ENCODE peak calls at places on chromosomes 11 and 22, in six cellular contexts. F is stomach, C is AG09309, R is Peyer's patch, B is Panc1, K is fibroblast of mammary gland. A is an unnamed sample.

GRCh38 chr22:33903012-33903411 is 17.3 kb downstream of the LARGE1 start:
- DNase-seq in F (no peak), C (no peak), R (no peak), B (no peak), K (no peak), A (no peak)

GRCh38 chr11:55172734-55173415 is 89.1 kb upstream of the TRIM48 start:
- DNase-seq in F (no peak), C (no peak), R (no peak), B (no peak), K (no peak), A (no peak)

GRCh38 chr11:85847436-85847835 is 7.7 kb upstream of the CCDC83 start:
- DNase-seq in F (no peak), C (no peak), R (no peak), B (no peak), K (no peak), A (no peak)

GRCh38 chr11:124644426-124645280 is 22.0 kb downstream of the TBRG1 start:
- DNase-seq in F (peak; percentile 57), C (no peak), R (peak; percentile 37), B (peak; percentile 71), K (peak; percentile 74), A (no peak)

GRCh38 chr11:46296520-46297448 is 19.3 kb downstream of the CREB3L1 start:
- DNase-seq in F (no peak), C (peak; percentile 73), R (no peak), B (no peak), K (peak; percentile 85), A (no peak)

GRCh38 chr22:21444701-21445436 is 22.3 kb upstream of the TMEM191C start:
- DNase-seq in F (peak; percentile 22), C (no peak), R (no peak), B (no peak), K (no peak), A (no peak)

GRCh38 chr11:79902493-79902892 is 461.7 kb upstream of the TENM4 start:
- DNase-seq in F (no peak), C (no peak), R (no peak), B (no peak), K (peak; percentile 5), A (no peak)

GRCh38 chr11:37812281-37812880 is 1214.3 kb upstream of the RAG2 start:
- DNase-seq in F (no peak), C (no peak), R (no peak), B (no peak), K (no peak), A (peak; percentile 41)

GRCh38 chr11:130023204-130023603 is 20.6 kb upstream of the PRDM10 start:
- DNase-seq in F (no peak), C (no peak), R (peak; percentile 39), B (peak; percentile 47), K (peak; percentile 63), A (no peak)

GRCh38 chr11:116772443-116773202 is at the start of gene BUD13:
- DNase-seq in F (peak; percentile 92), C (no peak), R (peak; percentile 89), B (no peak), K (peak; percentile 70), A (peak; percentile 82)

GRCh38 chr22:27139935-27140493 is 482.6 kb downstream of the MIAT start:
- DNase-seq in F (no peak), C (peak; percentile 52), R (no peak), B (no peak), K (peak; percentile 80), A (no peak)

GRCh38 chr11:76234704-76235232 is 28.5 kb upstream of the WNT11 start:
- DNase-seq in F (peak; percentile 26), C (no peak), R (no peak), B (no peak), K (peak; percentile 71), A (peak; percentile 83)

GRCh38 chr22:23762866-23763578 is at the start of gene C22orf15:
- DNase-seq in F (no peak), C (no peak), R (peak; percentile 40), B (no peak), K (no peak), A (no peak)

GRCh38 chr22:32698926-32699619 is 102.4 kb upstream of the TIMP3 start:
- DNase-seq in F (no peak), C (no peak), R (no peak), B (no peak), K (no peak), A (no peak)

GRCh38 chr11:89495951-89496350 is 4.8 kb upstream of the NOX4 start:
- DNase-seq in F (no peak), C (peak; percentile 74), R (no peak), B (no peak), K (peak; percentile 82), A (no peak)

GRCh38 chr11:13897606-13898276 is 64.8 kb upstream of the SPON1 start:
- DNase-seq in F (no peak), C (no peak), R (no peak), B (no peak), K (no peak), A (no peak)

GRCh38 chr11:117443269-117444186 is 115.9 kb downstream of the CEP164 start:
- DNase-seq in F (peak; percentile 34), C (no peak), R (no peak), B (no peak), K (peak; percentile 24), A (peak; percentile 33)

GRCh38 chr22:22687638-22688500 is 43.5 kb downstream of the GGTLC2 start:
- DNase-seq in F (peak; percentile 34), C (peak; percentile 3), R (peak; percentile 39), B (peak; percentile 33), K (peak; percentile 71), A (no peak)

GRCh38 chr11:1481861-1482441 is 4.6 kb downstream of the MOB2 start:
- DNase-seq in F (no peak), C (no peak), R (no peak), B (no peak), K (no peak), A (peak; percentile 41)

GRCh38 chr11:9315078-9315688 is 790 bp upstream of the TMEM41B start:
- DNase-seq in F (no peak), C (no peak), R (no peak), B (no peak), K (peak; percentile 15), A (no peak)

GRCh38 chr11:46886211-46886610 is 32.1 kb downstream of the LRP4 start:
- DNase-seq in F (no peak), C (no peak), R (no peak), B (no peak), K (no peak), A (no peak)

GRCh38 chr11:77113382-77114088 is 10.9 kb downstream of the OMP start:
- DNase-seq in F (peak; percentile 55), C (no peak), R (no peak), B (no peak), K (peak; percentile 47), A (no peak)

GRCh38 chr11:115552151-115552550 is 47.9 kb upstream of the CADM1 start:
- DNase-seq in F (no peak), C (no peak), R (no peak), B (no peak), K (no peak), A (no peak)

GRCh38 chr11:70109903-70110302 is 31.8 kb downstream of the ANO1 start:
- DNase-seq in F (no peak), C (no peak), R (no peak), B (no peak), K (no peak), A (no peak)

GRCh38 chr22:46588279-46589140 is 31.7 kb upstream of the GRAMD4 start:
- DNase-seq in F (no peak), C (no peak), R (no peak), B (no peak), K (no peak), A (no peak)

GRCh38 chr11:63892233-63892632 is 24.7 kb downstream of the RCOR2 start:
- DNase-seq in F (no peak), C (no peak), R (no peak), B (no peak), K (peak; percentile 38), A (no peak)

GRCh38 chr11:59560290-59560701 is 49.0 kb downstream of the OR4D9 start:
- DNase-seq in F (peak; percentile 65), C (no peak), R (peak; percentile 54), B (no peak), K (peak; percentile 76), A (no peak)

GRCh38 chr22:29635734-29636357 is 32.4 kb downstream of the NF2 start:
- DNase-seq in F (no peak), C (peak; percentile 33), R (no peak), B (no peak), K (peak; percentile 71), A (no peak)

GRCh38 chr22:27110985-27111451 is 453.6 kb downstream of the MIAT start:
- DNase-seq in F (no peak), C (no peak), R (no peak), B (no peak), K (no peak), A (no peak)

GRCh38 chr11:10407749-10408472 is 47.2 kb upstream of the AMPD3 start:
- DNase-seq in F (no peak), C (no peak), R (no peak), B (no peak), K (no peak), A (no peak)

GRCh38 chr11:10401696-10402392 is 53.2 kb upstream of the AMPD3 start:
- DNase-seq in F (no peak), C (no peak), R (no peak), B (no peak), K (no peak), A (no peak)

GRCh38 chr11:10407055-10407454 is 48.0 kb upstream of the AMPD3 start:
- DNase-seq in F (no peak), C (no peak), R (no peak), B (peak; percentile 91), K (peak; percentile 81), A (no peak)

GRCh38 chr11:10409207-10409661 is 45.8 kb upstream of the AMPD3 start:
- DNase-seq in F (no peak), C (no peak), R (no peak), B (no peak), K (no peak), A (no peak)

GRCh38 chr11:10405858-10406592 is 49.0 kb upstream of the AMPD3 start:
- DNase-seq in F (peak; percentile 48), C (peak; percentile 74), R (peak; percentile 61), B (peak; percentile 84), K (peak; percentile 92), A (peak; percentile 67)
- TF ChIP-seq CTCF in F (peak; percentile 68), C (peak; percentile 69), R (peak; percentile 78), B (peak; percentile 96), K (peak; percentile 86), A (peak; percentile 84)

DNA sequence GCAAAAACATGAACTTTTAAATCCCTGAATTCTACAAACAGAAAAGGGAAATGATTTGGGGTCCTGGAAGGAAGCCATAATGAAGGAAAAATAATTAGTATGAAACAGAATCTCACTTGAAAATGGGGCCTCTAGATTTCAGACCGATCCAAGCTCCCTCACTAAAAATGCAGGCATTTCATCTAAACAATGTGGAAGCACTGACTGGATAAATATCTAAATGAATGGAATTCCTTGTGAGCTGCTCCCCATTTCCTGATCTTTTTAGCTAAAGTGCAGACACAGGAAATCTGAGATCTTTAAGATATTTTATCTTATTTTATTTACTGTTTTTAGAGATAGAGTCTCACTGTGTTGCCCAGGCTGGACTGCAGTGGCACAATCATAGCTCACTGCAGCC is 1255.8 kb downstream of the LRRC4C start:
- DNase-seq in F (no peak), C (no peak), R (no peak), B (no peak), K (no peak), A (no peak)
- TF ChIP-seq CTCF in F (no peak), C (no peak), R (no peak), B (no peak), K (no peak), A (no peak)

GRCh38 chr11:48109046-48109666 is 107.5 kb upstream of the OR4B1 start:
- DNase-seq in F (no peak), C (no peak), R (no peak), B (no peak), K (peak; percentile 64), A (no peak)
- TF ChIP-seq CTCF in F (no peak), C (peak; percentile 31), R (peak; percentile 50), B (no peak), K (peak; percentile 40), A (no peak)

GRCh38 chr11:35412285-35412684 is 7.1 kb downstream of the SLC1A2 start:
- DNase-seq in F (no peak), C (no peak), R (no peak), B (no peak), K (peak; percentile 26), A (no peak)
- TF ChIP-seq CTCF in F (peak; percentile 24), C (peak; percentile 60), R (peak; percentile 21), B (peak; percentile 76), K (peak; percentile 49), A (peak; percentile 43)

A was measured in CD14-positive monocyte.